ENCODE peak calls at places on chromosomes 13 and 19, in five cellular contexts. One of them, this sample, is unnamed. For H3K36me3, the result is how much of the 10 kb centered on the place peaks cover.

GRCh38 chr19:1873524-1874473 is 10.4 kb upstream of the KLF16 start:
- DNase-seq in upper lobe of right lung: peak
- DNase-seq in SK-N-SH: peak
- DNase-seq in endodermal cell: no peak
- DNase-seq in transverse colon: no peak
- DNase-seq in this sample: no peak

GRCh38 chr19:5966215-5966614 is 11.7 kb downstream of the RANBP3 start:
- DNase-seq in upper lobe of right lung: no peak
- DNase-seq in SK-N-SH: no peak
- DNase-seq in endodermal cell: no peak
- DNase-seq in transverse colon: no peak
- DNase-seq in this sample: no peak

GRCh38 chr13:75724742-75725504 is 88.8 kb downstream of the LMO7 start:
- DNase-seq in upper lobe of right lung: no peak
- DNase-seq in SK-N-SH: no peak
- DNase-seq in endodermal cell: no peak
- DNase-seq in transverse colon: no peak
- DNase-seq in this sample: no peak

GRCh38 chr13:112683581-112683980 is 6.3 kb upstream of the ATP11A start:
- DNase-seq in upper lobe of right lung: peak
- DNase-seq in SK-N-SH: no peak
- DNase-seq in endodermal cell: peak
- DNase-seq in transverse colon: no peak
- DNase-seq in this sample: no peak

GRCh38 chr19:3236272-3236671 is 11.8 kb downstream of the CELF5 start:
- DNase-seq in upper lobe of right lung: no peak
- DNase-seq in SK-N-SH: no peak
- DNase-seq in endodermal cell: no peak
- DNase-seq in transverse colon: no peak
- DNase-seq in this sample: no peak

GRCh38 chr19:55173186-55173716 is 6.8 kb upstream of the DNAAF3 start:
- DNase-seq in upper lobe of right lung: no peak
- DNase-seq in SK-N-SH: no peak
- DNase-seq in endodermal cell: peak
- DNase-seq in transverse colon: no peak
- DNase-seq in this sample: no peak

GRCh38 chr19:45051929-45052579 is 13.2 kb downstream of the CLASRP start:
- DNase-seq in upper lobe of right lung: no peak
- DNase-seq in SK-N-SH: no peak
- DNase-seq in endodermal cell: no peak
- DNase-seq in transverse colon: peak
- DNase-seq in this sample: no peak

GRCh38 chr19:3852614-3853254 is 16.1 kb downstream of the ZFR2 start:
- DNase-seq in upper lobe of right lung: no peak
- DNase-seq in SK-N-SH: no peak
- DNase-seq in endodermal cell: peak
- DNase-seq in transverse colon: peak
- DNase-seq in this sample: peak

GRCh38 chr13:40672310-40673060 is 6.0 kb upstream of the FOXO1 start:
- DNase-seq in upper lobe of right lung: no peak
- DNase-seq in SK-N-SH: peak
- DNase-seq in endodermal cell: no peak
- DNase-seq in transverse colon: no peak
- DNase-seq in this sample: peak

GRCh38 chr19:6109947-6110346 is 353 bp downstream of the RFX2 start:
- DNase-seq in upper lobe of right lung: no peak
- DNase-seq in SK-N-SH: no peak
- DNase-seq in endodermal cell: peak
- DNase-seq in transverse colon: peak
- DNase-seq in this sample: no peak

GRCh38 chr19:10009269-10009665 is 1.0 kb downstream of the COL5A3 start:
- DNase-seq in upper lobe of right lung: peak
- DNase-seq in SK-N-SH: peak
- DNase-seq in endodermal cell: peak
- DNase-seq in transverse colon: peak
- DNase-seq in this sample: peak

GRCh38 chr19:19672816-19673215 is 4.2 kb downstream of the ZNF101 start:
- DNase-seq in upper lobe of right lung: no peak
- DNase-seq in SK-N-SH: no peak
- DNase-seq in endodermal cell: no peak
- DNase-seq in transverse colon: no peak
- DNase-seq in this sample: no peak

GRCh38 chr19:17089238-17089637 is 13.7 kb downstream of the MYO9B start:
- DNase-seq in upper lobe of right lung: no peak
- DNase-seq in SK-N-SH: no peak
- DNase-seq in endodermal cell: no peak
- DNase-seq in transverse colon: no peak
- DNase-seq in this sample: peak

GRCh38 chr13:72181661-72182060 is 314.7 kb upstream of the DACH1 start:
- DNase-seq in upper lobe of right lung: no peak
- DNase-seq in SK-N-SH: no peak
- DNase-seq in endodermal cell: no peak
- DNase-seq in transverse colon: no peak
- DNase-seq in this sample: no peak

GRCh38 chr13:111006508-111007031 is 91.7 kb upstream of the ANKRD10 start:
- DNase-seq in upper lobe of right lung: peak
- DNase-seq in SK-N-SH: no peak
- DNase-seq in endodermal cell: peak
- DNase-seq in transverse colon: peak
- DNase-seq in this sample: peak

GRCh38 chr13:77494226-77494625 is 41.3 kb upstream of the SCEL start:
- DNase-seq in upper lobe of right lung: no peak
- DNase-seq in SK-N-SH: no peak
- DNase-seq in endodermal cell: no peak
- DNase-seq in transverse colon: no peak
- DNase-seq in this sample: no peak

GRCh38 chr13:105232403-105232802 is 1303.1 kb downstream of the EFNB2 start:
- DNase-seq in upper lobe of right lung: no peak
- DNase-seq in SK-N-SH: no peak
- DNase-seq in endodermal cell: no peak
- DNase-seq in transverse colon: peak
- DNase-seq in this sample: no peak

GRCh38 chr13:32443111-32443510 is 15.2 kb upstream of the N4BP2L1 start:
- DNase-seq in upper lobe of right lung: no peak
- DNase-seq in SK-N-SH: peak
- DNase-seq in endodermal cell: no peak
- DNase-seq in transverse colon: peak
- DNase-seq in this sample: no peak

GRCh38 chr13:114118763-114119123 is 13.7 kb downstream of the RASA3 start:
- DNase-seq in upper lobe of right lung: no peak
- DNase-seq in SK-N-SH: peak
- DNase-seq in endodermal cell: no peak
- DNase-seq in transverse colon: no peak
- DNase-seq in this sample: peak

GRCh38 chr13:23466144-23467002 is 32.9 kb upstream of the SACS start:
- DNase-seq in upper lobe of right lung: peak
- DNase-seq in SK-N-SH: peak
- DNase-seq in endodermal cell: peak
- DNase-seq in transverse colon: peak
- DNase-seq in this sample: peak

GRCh38 chr19:2503521-2504109 is 27.7 kb downstream of the GADD45B start:
- DNase-seq in upper lobe of right lung: no peak
- DNase-seq in SK-N-SH: no peak
- DNase-seq in endodermal cell: peak
- DNase-seq in transverse colon: no peak
- DNase-seq in this sample: peak

GRCh38 chr13:109964164-109964563 is 177.8 kb upstream of the IRS2 start:
- DNase-seq in upper lobe of right lung: no peak
- DNase-seq in SK-N-SH: no peak
- DNase-seq in endodermal cell: peak
- DNase-seq in transverse colon: no peak
- DNase-seq in this sample: no peak

GRCh38 chr19:58229255-58229639 is 533 bp downstream of the ZNF544 start:
- DNase-seq in upper lobe of right lung: no peak
- DNase-seq in SK-N-SH: peak
- DNase-seq in endodermal cell: peak
- DNase-seq in transverse colon: no peak
- DNase-seq in this sample: peak

GRCh38 chr19:6100284-6100915 is 9.9 kb downstream of the RFX2 start:
- DNase-seq in upper lobe of right lung: peak
- DNase-seq in SK-N-SH: no peak
- DNase-seq in endodermal cell: no peak
- DNase-seq in transverse colon: no peak
- DNase-seq in this sample: no peak

GRCh38 chr19:35248310-35249145 is at the start of gene LSR:
- DNase-seq in upper lobe of right lung: peak
- DNase-seq in SK-N-SH: no peak
- DNase-seq in endodermal cell: peak
- DNase-seq in transverse colon: peak
- DNase-seq in this sample: no peak

GRCh38 chr19:35451278-35452096 is 3.4 kb downstream of the FFAR2 start:
- DNase-seq in upper lobe of right lung: no peak
- DNase-seq in SK-N-SH: no peak
- DNase-seq in endodermal cell: no peak
- DNase-seq in transverse colon: no peak
- DNase-seq in this sample: no peak

GRCh38 chr19:35856546-35857149 is at the start of gene KIRREL2:
- DNase-seq in upper lobe of right lung: no peak
- DNase-seq in SK-N-SH: peak
- DNase-seq in endodermal cell: peak
- DNase-seq in transverse colon: no peak
- DNase-seq in this sample: no peak

GRCh38 chr13:26719356-26719945 is 41.1 kb downstream of the GPR12 start:
- DNase-seq in upper lobe of right lung: no peak
- DNase-seq in SK-N-SH: no peak
- DNase-seq in endodermal cell: no peak
- DNase-seq in transverse colon: no peak
- DNase-seq in this sample: no peak

GRCh38 chr13:45863716-45864590 is 12.4 kb upstream of the SIAH3 start:
- DNase-seq in upper lobe of right lung: no peak
- DNase-seq in SK-N-SH: peak
- DNase-seq in endodermal cell: no peak
- DNase-seq in transverse colon: no peak
- DNase-seq in this sample: no peak

DNA sequence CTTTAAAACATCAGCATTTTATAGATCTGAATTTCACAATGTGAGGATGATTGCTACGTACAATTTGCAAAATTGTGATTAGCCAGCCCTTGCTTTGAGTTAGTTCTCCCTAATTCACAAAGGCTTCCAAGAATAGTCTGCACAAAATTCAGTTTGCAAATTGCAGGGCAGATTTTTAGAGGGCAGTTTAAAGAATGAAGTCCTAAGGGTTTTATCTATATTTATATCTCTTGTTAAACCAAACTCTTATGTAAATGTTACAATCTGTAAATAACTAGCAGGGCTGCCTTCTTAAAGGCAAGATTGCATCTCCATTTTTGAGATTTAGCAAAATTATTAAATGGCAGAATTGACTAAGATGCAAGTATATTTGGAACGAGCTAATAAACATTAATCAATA is 52.8 kb upstream of the ZNF536 start:
- DNase-seq in upper lobe of right lung: no peak
- DNase-seq in SK-N-SH: no peak
- DNase-seq in endodermal cell: no peak
- DNase-seq in transverse colon: no peak
- DNase-seq in this sample: no peak
- H3K27ac ChIP-seq in upper lobe of right lung: no peak
- H3K27ac ChIP-seq in SK-N-SH: no peak
- H3K27ac ChIP-seq in endodermal cell: no peak
- H3K27ac ChIP-seq in transverse colon: no peak
- H3K27ac ChIP-seq in this sample: no peak

DNA sequence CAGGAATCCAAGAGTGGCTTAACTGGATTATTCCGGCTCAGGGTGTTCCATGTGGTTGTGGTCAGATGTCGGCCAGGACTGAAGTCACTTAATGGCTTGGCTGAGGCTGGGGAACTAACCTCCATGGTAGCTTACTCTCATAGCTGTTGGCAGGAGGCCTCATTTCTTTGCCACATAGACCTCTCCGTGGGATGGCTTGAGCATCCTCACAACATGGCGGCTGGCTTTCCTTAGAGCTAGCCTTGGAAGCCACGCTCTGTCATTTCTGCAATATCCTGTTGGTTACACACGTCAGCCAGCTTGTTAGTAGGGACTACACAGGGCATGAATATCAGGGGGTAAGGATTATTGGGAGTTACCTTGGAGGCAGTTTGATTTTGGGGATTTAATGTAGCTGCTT is 5.1 kb downstream of the CRX start:
- DNase-seq in upper lobe of right lung: no peak
- DNase-seq in SK-N-SH: no peak
- DNase-seq in endodermal cell: no peak
- DNase-seq in transverse colon: no peak
- DNase-seq in this sample: no peak
- TF ChIP-seq CTCF in upper lobe of right lung: no peak
- TF ChIP-seq CTCF in SK-N-SH: no peak
- TF ChIP-seq CTCF in endodermal cell: no peak
- TF ChIP-seq CTCF in transverse colon: no peak
- TF ChIP-seq CTCF in this sample: no peak

DNA sequence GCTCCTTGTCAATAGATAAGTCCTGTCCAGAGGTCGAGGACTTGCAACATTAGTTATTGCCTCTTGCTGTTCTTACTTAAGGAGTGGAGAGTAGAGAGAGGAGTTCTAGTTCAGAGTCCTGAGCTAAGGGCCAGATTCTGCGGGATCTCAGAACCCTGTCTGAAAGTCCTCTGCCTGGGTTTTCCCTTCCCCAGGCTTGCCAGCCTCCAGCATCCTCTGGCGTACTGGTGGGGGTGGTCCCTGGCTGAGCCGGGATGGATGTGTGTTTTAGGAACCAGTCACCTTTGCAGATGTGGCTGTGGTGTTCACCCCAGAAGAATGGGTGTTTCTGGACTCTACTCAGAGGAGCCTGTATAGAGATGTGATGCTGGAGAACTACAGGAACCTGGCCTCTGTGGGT is 26.0 kb downstream of the ZNF333 start:
- DNase-seq in upper lobe of right lung: no peak
- DNase-seq in SK-N-SH: no peak
- DNase-seq in endodermal cell: peak
- DNase-seq in transverse colon: no peak
- DNase-seq in this sample: no peak
- H3K36me3 ChIP-seq in upper lobe of right lung: half or more
- H3K36me3 ChIP-seq in SK-N-SH: half or more
- H3K36me3 ChIP-seq in endodermal cell: under half
- H3K36me3 ChIP-seq in transverse colon: under half
- H3K36me3 ChIP-seq in this sample: under half

GRCh38 chr13:44050450-44051063 is 170.9 kb downstream of the LACC1 start:
- DNase-seq in upper lobe of right lung: no peak
- DNase-seq in SK-N-SH: peak
- DNase-seq in endodermal cell: no peak
- DNase-seq in transverse colon: no peak
- DNase-seq in this sample: peak
- H3K27ac ChIP-seq in upper lobe of right lung: no peak
- H3K27ac ChIP-seq in SK-N-SH: no peak
- H3K27ac ChIP-seq in endodermal cell: no peak
- H3K27ac ChIP-seq in transverse colon: peak
- H3K27ac ChIP-seq in this sample: no peak

This sample was measured in brain microvascular endothelial cell.